ENCODE peak calls at places on chromosome 15, in eight cellular contexts. U is H9, I is upper lobe of right lung, S is heart right ventricle, K is astrocyte, T is uterus, D is left lung, F is heart left ventricle. O is an unnamed sample. For H3K4me1, the result is how much of the 10 kb centered on the place peaks cover.

GRCh38 chr15:76333720-76334437 is 2.7 kb upstream of the ISL2 start:
- DNase-seq in U (peak), I (no peak), S (no peak), K (no peak), T (no peak), D (no peak), F (no peak), O (no peak)

GRCh38 chr15:51737538-51738305 is at the start of gene LYSMD2:
- DNase-seq in U (peak), I (peak), S (peak), K (no peak), T (peak), D (peak), F (peak), O (peak)

GRCh38 chr15:66390670-66391069 is 4.0 kb downstream of the MAP2K1 start:
- DNase-seq in U (no peak), I (no peak), S (no peak), K (no peak), T (no peak), D (no peak), F (no peak), O (no peak)

GRCh38 chr15:83284563-83285283 is at the start of gene BNC1:
- DNase-seq in U (peak), I (no peak), S (no peak), K (no peak), T (no peak), D (no peak), F (peak), O (no peak)

GRCh38 chr15:34619151-34619550 is 35.7 kb upstream of the GOLGA8B start:
- DNase-seq in U (no peak), I (no peak), S (no peak), K (no peak), T (no peak), D (no peak), F (no peak), O (no peak)

GRCh38 chr15:22944651-22945050 is 35.5 kb downstream of the CYFIP1 start:
- DNase-seq in U (no peak), I (no peak), S (no peak), K (no peak), T (no peak), D (no peak), F (no peak), O (no peak)

GRCh38 chr15:23797747-23798157 is 110.6 kb upstream of the NDN start:
- DNase-seq in U (no peak), I (no peak), S (no peak), K (no peak), T (peak), D (no peak), F (no peak), O (no peak)

GRCh38 chr15:57340673-57341259 is 35.5 kb upstream of the CGNL1 start:
- DNase-seq in U (peak), I (peak), S (peak), K (no peak), T (peak), D (no peak), F (peak), O (no peak)

GRCh38 chr15:101384276-101384675 is 89.2 kb upstream of the SNRPA1 start:
- DNase-seq in U (no peak), I (peak), S (no peak), K (no peak), T (no peak), D (peak), F (no peak), O (no peak)

GRCh38 chr15:83654379-83655236 is 685 bp downstream of the ADAMTSL3 start:
- DNase-seq in U (peak), I (no peak), S (peak), K (no peak), T (peak), D (no peak), F (peak), O (no peak)

GRCh38 chr15:74725845-74726773 is 781 bp upstream of the CYP1A1 start:
- DNase-seq in U (peak), I (peak), S (peak), K (no peak), T (peak), D (no peak), F (peak), O (no peak)

GRCh38 chr15:39582286-39582976 is 1.6 kb downstream of the THBS1 start:
- DNase-seq in U (no peak), I (no peak), S (no peak), K (no peak), T (peak), D (peak), F (peak), O (no peak)

GRCh38 chr15:55522741-55523450 is 14.9 kb upstream of the DNAAF4 start:
- DNase-seq in U (no peak), I (no peak), S (no peak), K (no peak), T (no peak), D (no peak), F (no peak), O (no peak)

GRCh38 chr15:56758770-56759449 is 25.6 kb upstream of the ZNF280D start:
- DNase-seq in U (no peak), I (no peak), S (no peak), K (peak), T (no peak), D (no peak), F (no peak), O (no peak)

GRCh38 chr15:59569477-59569876 is 42.1 kb upstream of the GCNT3 start:
- DNase-seq in U (no peak), I (no peak), S (no peak), K (no peak), T (no peak), D (no peak), F (no peak), O (no peak)

GRCh38 chr15:87961851-87962816 is 294.4 kb downstream of the NTRK3 start:
- DNase-seq in U (no peak), I (no peak), S (no peak), K (no peak), T (no peak), D (no peak), F (no peak), O (no peak)

GRCh38 chr15:87955284-87955909 is 301.1 kb downstream of the NTRK3 start:
- DNase-seq in U (no peak), I (no peak), S (no peak), K (no peak), T (no peak), D (no peak), F (no peak), O (no peak)

GRCh38 chr15:87954783-87955182 is 301.8 kb downstream of the NTRK3 start:
- DNase-seq in U (no peak), I (no peak), S (no peak), K (no peak), T (no peak), D (no peak), F (no peak), O (no peak)

GRCh38 chr15:87959080-87959479 is 297.5 kb downstream of the NTRK3 start:
- DNase-seq in U (peak), I (no peak), S (no peak), K (no peak), T (no peak), D (no peak), F (no peak), O (no peak)

DNA sequence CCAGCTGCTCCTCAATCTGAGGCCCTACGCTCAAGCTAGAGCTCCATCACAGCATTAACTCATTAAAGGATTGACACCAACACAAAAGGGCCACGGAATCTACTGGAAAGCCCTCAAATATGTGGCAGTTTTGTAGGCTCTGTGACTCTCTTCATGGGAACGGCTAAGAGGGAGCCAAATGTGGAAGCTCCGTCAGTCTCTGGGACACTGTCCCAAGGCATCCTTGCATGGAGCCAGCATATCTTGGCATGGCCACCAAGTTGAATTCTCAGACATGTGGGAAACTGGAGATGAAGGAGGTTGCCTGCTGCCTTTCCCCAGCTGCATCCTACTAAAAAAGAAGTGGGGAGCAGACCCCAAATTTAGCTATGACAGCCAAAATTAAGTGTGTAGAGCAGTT is 296.9 kb downstream of the NTRK3 start:
- DNase-seq in U (no peak), I (no peak), S (no peak), K (no peak), T (no peak), D (no peak), F (no peak), O (no peak)
- H3K4me1 ChIP-seq in U (under half), I (under half), S (under half), K (under half), T (under half), D (under half), F (under half), O (under half)

GRCh38 chr15:48425051-48425450 is 93.8 kb downstream of the DUT start:
- DNase-seq in U (no peak), I (no peak), S (no peak), K (no peak), T (no peak), D (no peak), F (no peak), O (no peak)
- H3K27ac ChIP-seq in U (no peak), I (no peak), S (no peak), K (no peak), T (no peak), D (no peak), F (no peak), O (no peak)

GRCh38 chr15:89108865-89109660 is 20.8 kb downstream of the ABHD2 start:
- DNase-seq in U (no peak), I (no peak), S (no peak), K (no peak), T (no peak), D (no peak), F (no peak), O (no peak)
- H3K4me1 ChIP-seq in U (under half), I (under half), S (half or more), K (under half), T (under half), D (under half), F (half or more), O (half or more)

DNA sequence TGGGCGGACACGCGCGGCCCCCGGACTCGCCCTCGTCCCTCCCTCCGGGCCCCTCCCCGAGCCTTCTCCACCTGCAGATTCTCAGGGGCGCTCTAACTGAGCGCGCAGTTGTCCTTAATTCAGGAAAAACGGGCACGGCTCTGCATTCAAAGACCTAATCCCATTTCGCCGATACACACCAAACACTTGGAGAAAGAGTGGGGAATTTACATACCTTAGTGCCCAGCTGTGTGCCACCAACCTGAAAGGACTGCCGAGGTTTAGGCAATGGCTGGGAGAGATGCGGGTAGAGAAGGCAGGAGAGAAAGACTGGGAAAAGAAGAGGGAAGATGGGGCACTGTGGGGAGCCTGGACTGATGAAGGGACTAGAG is 21.8 kb downstream of the IGDCC3 start:
- DNase-seq in U (no peak), I (no peak), S (no peak), K (no peak), T (no peak), D (no peak), F (no peak), O (no peak)
- H3K27ac ChIP-seq in U (no peak), I (no peak), S (no peak), K (no peak), T (no peak), D (no peak), F (no peak), O (no peak)

DNA sequence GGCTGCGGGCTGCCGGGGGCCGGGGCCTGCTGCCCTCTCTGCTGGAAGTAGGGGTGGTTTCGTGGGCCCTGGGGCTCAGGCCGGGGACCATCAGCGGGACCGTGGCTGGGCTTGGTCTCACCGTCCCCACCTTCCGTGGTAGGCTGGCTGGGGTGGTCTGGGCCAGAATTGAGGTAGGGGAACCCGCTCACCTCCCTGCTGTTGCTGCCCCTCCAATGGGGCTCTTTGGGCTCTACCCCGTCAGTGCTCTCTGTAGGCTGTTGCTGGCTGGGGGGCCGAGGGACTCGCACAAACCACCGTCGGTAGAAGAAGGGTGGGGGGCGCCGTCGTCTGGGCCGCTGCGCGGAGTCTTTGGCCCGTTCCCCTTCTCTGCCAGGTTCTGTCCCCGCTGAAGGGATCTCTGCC is 23.4 kb downstream of the RGMA start:
- DNase-seq in U (no peak), I (no peak), S (no peak), K (no peak), T (no peak), D (no peak), F (no peak), O (no peak)
- H3K4me1 ChIP-seq in U (under half), I (under half), S (under half), K (under half), T (under half), D (under half), F (half or more), O (half or more)

GRCh38 chr15:41485226-41485625 is 8.4 kb upstream of the ITPKA start:
- DNase-seq in U (no peak), I (no peak), S (no peak), K (no peak), T (no peak), D (no peak), F (no peak), O (no peak)

GRCh38 chr15:41483519-41483918 is 10.2 kb upstream of the ITPKA start:
- DNase-seq in U (no peak), I (no peak), S (no peak), K (no peak), T (no peak), D (no peak), F (no peak), O (no peak)

GRCh38 chr15:41482070-41482469 is 11.6 kb upstream of the ITPKA start:
- DNase-seq in U (no peak), I (no peak), S (no peak), K (no peak), T (no peak), D (no peak), F (no peak), O (no peak)

GRCh38 chr15:41482478-41482877 is 11.2 kb upstream of the ITPKA start:
- DNase-seq in U (no peak), I (no peak), S (no peak), K (no peak), T (no peak), D (no peak), F (no peak), O (no peak)

GRCh38 chr15:41483115-41483514 is 10.6 kb upstream of the ITPKA start:
- DNase-seq in U (no peak), I (no peak), S (no peak), K (no peak), T (no peak), D (no peak), F (no peak), O (no peak)
- H3K27ac ChIP-seq in U (no peak), I (no peak), S (no peak), K (no peak), T (no peak), D (no peak), F (no peak), O (no peak)

DNA sequence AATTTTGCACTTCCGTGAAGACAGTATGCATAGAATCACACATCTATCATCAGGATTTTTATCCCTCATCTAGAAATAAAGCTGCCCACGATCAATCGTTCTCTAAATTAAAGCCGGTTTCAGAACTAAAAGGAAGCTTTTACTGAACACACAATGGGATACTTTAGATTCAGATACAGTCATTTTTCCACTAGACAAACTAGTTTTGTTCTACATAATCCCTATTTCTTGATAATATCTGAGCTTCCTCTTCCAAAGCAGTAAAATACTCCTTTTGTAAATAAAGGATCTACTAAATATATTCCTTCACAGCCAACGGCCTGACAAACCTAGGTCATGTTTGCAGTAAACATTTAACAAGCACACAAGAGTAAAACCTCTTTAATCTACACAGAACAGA is 2.0 kb upstream of the GANC start:
- DNase-seq in U (no peak), I (no peak), S (no peak), K (no peak), T (no peak), D (no peak), F (no peak), O (no peak)
- H3K4me1 ChIP-seq in U (under half), I (under half), S (under half), K (under half), T (under half), D (under half), F (under half), O (under half)

GRCh38 chr15:62431806-62432205 is 266.7 kb upstream of the C2CD4B start:
- DNase-seq in U (no peak), I (no peak), S (no peak), K (no peak), T (no peak), D (no peak), F (no peak), O (no peak)

GRCh38 chr15:62431391-62431790 is 266.3 kb upstream of the C2CD4B start:
- DNase-seq in U (no peak), I (no peak), S (no peak), K (no peak), T (no peak), D (no peak), F (no peak), O (no peak)

GRCh38 chr15:62428851-62429250 is 263.8 kb upstream of the C2CD4B start:
- DNase-seq in U (no peak), I (no peak), S (no peak), K (no peak), T (no peak), D (no peak), F (no peak), O (no peak)

GRCh38 chr15:62430056-62430455 is 265.0 kb upstream of the C2CD4B start:
- DNase-seq in U (no peak), I (no peak), S (no peak), K (no peak), T (no peak), D (no peak), F (no peak), O (no peak)

GRCh38 chr15:62430552-62430951 is 265.5 kb upstream of the C2CD4B start:
- DNase-seq in U (no peak), I (no peak), S (no peak), K (no peak), T (no peak), D (no peak), F (no peak), O (no peak)
- H3K27ac ChIP-seq in U (no peak), I (no peak), S (no peak), K (no peak), T (no peak), D (no peak), F (no peak), O (peak)

GRCh38 chr15:63759752-63760151 is 74.0 kb downstream of the HERC1 start:
- DNase-seq in U (no peak), I (no peak), S (no peak), K (no peak), T (no peak), D (no peak), F (no peak), O (no peak)

GRCh38 chr15:63764912-63765311 is 68.8 kb downstream of the HERC1 start:
- DNase-seq in U (no peak), I (no peak), S (no peak), K (no peak), T (no peak), D (no peak), F (no peak), O (no peak)

GRCh38 chr15:63764124-63764827 is 69.5 kb downstream of the HERC1 start:
- DNase-seq in U (peak), I (no peak), S (no peak), K (no peak), T (no peak), D (no peak), F (no peak), O (no peak)

GRCh38 chr15:63763476-63764123 is 70.1 kb downstream of the HERC1 start:
- DNase-seq in U (no peak), I (no peak), S (no peak), K (peak), T (no peak), D (no peak), F (no peak), O (no peak)

GRCh38 chr15:63765338-63765737 is 68.4 kb downstream of the HERC1 start:
- DNase-seq in U (no peak), I (no peak), S (no peak), K (no peak), T (no peak), D (no peak), F (no peak), O (no peak)
- H3K4me1 ChIP-seq in U (under half), I (under half), S (under half), K (under half), T (under half), D (under half), F (under half), O (under half)

O was measured in gastrocnemius medialis.